ENCODE peak calls at places on chromosome 19, in nine cellular contexts. One of them, this sample, is unnamed.

GRCh38 chr19:6925801-6926751 is 38.7 kb downstream of the ADGRE1 start:
- DNase-seq in CD8-positive, alpha-beta T cell: no peak
- DNase-seq in CD8-positive, alpha-beta memory T cell: no peak
- DNase-seq in lung: no peak
- DNase-seq in PC-3: peak; percentile 60
- DNase-seq in uterus: no peak
- DNase-seq in psoas muscle: no peak
- DNase-seq in Peyer's patch: no peak
- DNase-seq in tibial nerve: no peak
- DNase-seq in this sample: no peak

GRCh38 chr19:14530005-14530348 is 583 bp downstream of the TECR start:
- DNase-seq in lung: peak; percentile 56
- DNase-seq in PC-3: no peak
- DNase-seq in CD8-positive, alpha-beta T cell: no peak
- DNase-seq in uterus: no peak
- DNase-seq in tibial nerve: no peak
- DNase-seq in Peyer's patch: peak; percentile 86
- DNase-seq in psoas muscle: no peak
- DNase-seq in CD8-positive, alpha-beta memory T cell: no peak
- DNase-seq in this sample: no peak

GRCh38 chr19:7989071-7989575 is 16.3 kb downstream of the ELAVL1 start:
- DNase-seq in CD8-positive, alpha-beta T cell: no peak
- DNase-seq in lung: peak; percentile 49
- DNase-seq in CD8-positive, alpha-beta memory T cell: no peak
- DNase-seq in psoas muscle: no peak
- DNase-seq in PC-3: peak; percentile 84
- DNase-seq in tibial nerve: no peak
- DNase-seq in Peyer's patch: no peak
- DNase-seq in uterus: no peak
- DNase-seq in this sample: peak; percentile 38

GRCh38 chr19:42172261-42172660 is 40.0 kb upstream of the POU2F2 start:
- DNase-seq in PC-3: peak; percentile 88
- DNase-seq in CD8-positive, alpha-beta T cell: no peak
- DNase-seq in CD8-positive, alpha-beta memory T cell: no peak
- DNase-seq in uterus: no peak
- DNase-seq in lung: no peak
- DNase-seq in psoas muscle: no peak
- DNase-seq in Peyer's patch: no peak
- DNase-seq in tibial nerve: no peak
- DNase-seq in this sample: no peak

GRCh38 chr19:31350693-31351211 is 1.5 kb upstream of the TSHZ3 start:
- DNase-seq in tibial nerve: no peak
- DNase-seq in lung: no peak
- DNase-seq in uterus: peak; percentile 48
- DNase-seq in PC-3: peak; percentile 22
- DNase-seq in CD8-positive, alpha-beta memory T cell: no peak
- DNase-seq in CD8-positive, alpha-beta T cell: no peak
- DNase-seq in psoas muscle: peak; percentile 67
- DNase-seq in Peyer's patch: no peak
- DNase-seq in this sample: no peak

GRCh38 chr19:28296506-28296905 is 916.4 kb downstream of the UQCRFS1 start:
- DNase-seq in psoas muscle: no peak
- DNase-seq in uterus: no peak
- DNase-seq in CD8-positive, alpha-beta memory T cell: no peak
- DNase-seq in Peyer's patch: no peak
- DNase-seq in lung: no peak
- DNase-seq in CD8-positive, alpha-beta T cell: no peak
- DNase-seq in tibial nerve: no peak
- DNase-seq in PC-3: no peak
- DNase-seq in this sample: no peak

GRCh38 chr19:54923276-54923675 is 17.3 kb downstream of the NCR1 start:
- DNase-seq in CD8-positive, alpha-beta T cell: no peak
- DNase-seq in Peyer's patch: no peak
- DNase-seq in CD8-positive, alpha-beta memory T cell: no peak
- DNase-seq in tibial nerve: no peak
- DNase-seq in psoas muscle: no peak
- DNase-seq in PC-3: no peak
- DNase-seq in lung: no peak
- DNase-seq in uterus: no peak
- DNase-seq in this sample: no peak

GRCh38 chr19:33647146-33647545 is 25.4 kb downstream of the CHST8 start:
- DNase-seq in PC-3: no peak
- DNase-seq in CD8-positive, alpha-beta T cell: no peak
- DNase-seq in Peyer's patch: no peak
- DNase-seq in uterus: no peak
- DNase-seq in psoas muscle: no peak
- DNase-seq in CD8-positive, alpha-beta memory T cell: no peak
- DNase-seq in lung: no peak
- DNase-seq in tibial nerve: no peak
- DNase-seq in this sample: no peak

DNA sequence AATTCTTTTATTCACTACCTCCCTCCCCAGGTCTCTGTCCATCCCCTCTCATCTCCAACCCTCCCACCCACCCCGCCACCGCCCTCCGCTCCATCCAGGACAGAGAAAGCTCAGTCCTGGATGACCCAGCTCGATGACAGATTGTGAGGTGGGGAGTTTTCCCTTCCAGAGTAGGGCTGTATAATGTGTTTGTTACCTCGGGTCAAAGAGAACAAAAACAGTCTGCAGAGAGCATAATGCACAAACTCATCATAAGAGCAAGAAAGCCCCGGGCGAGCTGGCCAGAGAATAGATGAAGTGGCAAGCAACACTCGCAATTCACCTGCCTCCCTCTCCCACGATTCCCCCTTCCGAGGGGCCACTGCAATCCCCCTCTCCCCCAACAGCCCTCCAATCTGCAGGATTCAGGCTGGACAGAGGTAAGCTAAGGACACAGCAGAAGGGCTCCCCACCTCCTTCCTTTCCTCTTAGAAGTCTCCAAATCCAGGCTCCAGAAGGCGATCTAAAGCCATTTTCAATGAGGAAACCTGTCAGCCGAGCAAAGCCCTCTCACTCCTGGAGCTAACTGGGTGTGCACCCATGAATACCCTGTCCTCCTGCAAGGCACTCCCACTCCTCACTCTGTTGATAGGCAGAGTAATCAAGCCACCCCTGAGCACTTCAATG is 2.6 kb downstream of the CACNA1A start:
- DNase-seq in CD8-positive, alpha-beta T cell: no peak
- DNase-seq in lung: no peak
- DNase-seq in Peyer's patch: no peak
- DNase-seq in tibial nerve: no peak
- DNase-seq in CD8-positive, alpha-beta memory T cell: no peak
- DNase-seq in PC-3: no peak
- DNase-seq in uterus: no peak
- DNase-seq in psoas muscle: no peak
- DNase-seq in this sample: no peak
- H3K27ac ChIP-seq in CD8-positive, alpha-beta T cell: no peak overlapping the region
- H3K27ac ChIP-seq in lung: no peak overlapping the region
- H3K27ac ChIP-seq in Peyer's patch: no peak overlapping the region
- H3K27ac ChIP-seq in tibial nerve: no peak overlapping the region
- H3K27ac ChIP-seq in CD8-positive, alpha-beta memory T cell: no peak overlapping the region
- H3K27ac ChIP-seq in PC-3: no peak overlapping the region
- H3K27ac ChIP-seq in uterus: no peak overlapping the region
- H3K27ac ChIP-seq in psoas muscle: no peak overlapping the region
- H3K27ac ChIP-seq in this sample: no peak overlapping the region

GRCh38 chr19:39677931-39678889 is 22.5 kb downstream of the LGALS16 start:
- DNase-seq in PC-3: peak; percentile 74
- DNase-seq in tibial nerve: no peak
- DNase-seq in lung: peak; percentile 52
- DNase-seq in uterus: no peak
- DNase-seq in Peyer's patch: no peak
- DNase-seq in CD8-positive, alpha-beta T cell: no peak
- DNase-seq in CD8-positive, alpha-beta memory T cell: no peak
- DNase-seq in psoas muscle: peak; percentile 68
- DNase-seq in this sample: no peak

GRCh38 chr19:39679791-39680168 is 24.1 kb downstream of the LGALS16 start:
- DNase-seq in Peyer's patch: no peak
- DNase-seq in uterus: no peak
- DNase-seq in psoas muscle: no peak
- DNase-seq in lung: no peak
- DNase-seq in CD8-positive, alpha-beta memory T cell: no peak
- DNase-seq in CD8-positive, alpha-beta T cell: no peak
- DNase-seq in tibial nerve: no peak
- DNase-seq in PC-3: no peak
- DNase-seq in this sample: no peak

GRCh38 chr19:39672473-39672872 is 16.8 kb downstream of the LGALS16 start:
- DNase-seq in CD8-positive, alpha-beta T cell: no peak
- DNase-seq in lung: no peak
- DNase-seq in Peyer's patch: no peak
- DNase-seq in uterus: no peak
- DNase-seq in CD8-positive, alpha-beta memory T cell: no peak
- DNase-seq in tibial nerve: no peak
- DNase-seq in psoas muscle: no peak
- DNase-seq in PC-3: no peak
- DNase-seq in this sample: no peak

GRCh38 chr19:39679056-39679790 is 23.5 kb downstream of the LGALS16 start:
- DNase-seq in uterus: no peak
- DNase-seq in psoas muscle: peak; percentile 60
- DNase-seq in Peyer's patch: no peak
- DNase-seq in CD8-positive, alpha-beta memory T cell: no peak
- DNase-seq in lung: no peak
- DNase-seq in tibial nerve: no peak
- DNase-seq in CD8-positive, alpha-beta T cell: no peak
- DNase-seq in PC-3: no peak
- DNase-seq in this sample: no peak

GRCh38 chr19:39676004-39676403 is 20.3 kb downstream of the LGALS16 start:
- DNase-seq in PC-3: peak; percentile 32
- DNase-seq in CD8-positive, alpha-beta T cell: no peak
- DNase-seq in lung: no peak
- DNase-seq in uterus: no peak
- DNase-seq in CD8-positive, alpha-beta memory T cell: no peak
- DNase-seq in Peyer's patch: no peak
- DNase-seq in psoas muscle: no peak
- DNase-seq in tibial nerve: no peak
- DNase-seq in this sample: no peak
- H3K27me3 ChIP-seq in PC-3: no peaks in the 10 kb centered on the region
- H3K27me3 ChIP-seq in CD8-positive, alpha-beta T cell: no peaks in the 10 kb centered on the region
- H3K27me3 ChIP-seq in lung: no peaks in the 10 kb centered on the region
- H3K27me3 ChIP-seq in uterus: no peaks in the 10 kb centered on the region
- H3K27me3 ChIP-seq in CD8-positive, alpha-beta memory T cell: no peaks in the 10 kb centered on the region
- H3K27me3 ChIP-seq in Peyer's patch: no peaks in the 10 kb centered on the region
- H3K27me3 ChIP-seq in psoas muscle: no peaks in the 10 kb centered on the region
- H3K27me3 ChIP-seq in tibial nerve: no peaks in the 10 kb centered on the region
- H3K27me3 ChIP-seq in this sample: peaks cover 21% of the 10 kb centered on the region

DNA sequence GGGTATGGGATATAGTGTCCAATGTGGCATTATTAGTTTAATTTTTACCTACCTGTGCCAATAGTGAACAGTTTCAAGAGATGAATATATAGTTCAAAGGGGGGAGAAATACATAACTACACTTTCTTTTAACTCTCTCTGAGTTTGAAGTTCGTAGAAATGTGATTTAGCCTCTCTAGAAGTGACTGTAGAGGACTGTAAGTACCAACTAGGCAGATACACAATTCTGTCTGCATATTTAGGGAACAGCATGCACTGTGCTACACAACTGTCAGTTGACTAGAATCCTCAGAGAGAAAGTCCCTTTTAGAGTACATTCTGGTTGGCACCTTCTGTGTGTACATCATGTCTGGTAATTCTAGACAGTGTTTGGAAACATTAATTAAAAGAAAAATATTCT is 17.5 kb upstream of the ZNF90 start:
- DNase-seq in uterus: no peak
- DNase-seq in lung: no peak
- DNase-seq in Peyer's patch: no peak
- DNase-seq in PC-3: no peak
- DNase-seq in CD8-positive, alpha-beta T cell: no peak
- DNase-seq in CD8-positive, alpha-beta memory T cell: no peak
- DNase-seq in psoas muscle: no peak
- DNase-seq in tibial nerve: no peak
- DNase-seq in this sample: no peak
- H3K36me3 ChIP-seq in uterus: no peaks in the 10 kb centered on the region
- H3K36me3 ChIP-seq in lung: no peaks in the 10 kb centered on the region
- H3K36me3 ChIP-seq in Peyer's patch: no peaks in the 10 kb centered on the region
- H3K36me3 ChIP-seq in PC-3: no peaks in the 10 kb centered on the region
- H3K36me3 ChIP-seq in CD8-positive, alpha-beta T cell: no peaks in the 10 kb centered on the region
- H3K36me3 ChIP-seq in CD8-positive, alpha-beta memory T cell: no peaks in the 10 kb centered on the region
- H3K36me3 ChIP-seq in psoas muscle: no peaks in the 10 kb centered on the region
- H3K36me3 ChIP-seq in tibial nerve: no peaks in the 10 kb centered on the region
- H3K36me3 ChIP-seq in this sample: no peaks in the 10 kb centered on the region

GRCh38 chr19:1151917-1152601 is 22.0 kb downstream of the SBNO2 start:
- DNase-seq in CD8-positive, alpha-beta T cell: no peak
- DNase-seq in PC-3: no peak
- DNase-seq in CD8-positive, alpha-beta memory T cell: no peak
- DNase-seq in lung: no peak
- DNase-seq in tibial nerve: no peak
- DNase-seq in uterus: peak; percentile 73
- DNase-seq in psoas muscle: peak; percentile 86
- DNase-seq in Peyer's patch: no peak
- DNase-seq in this sample: no peak
- H3K27ac ChIP-seq in CD8-positive, alpha-beta T cell: no peak overlapping the region
- H3K27ac ChIP-seq in PC-3: no peak overlapping the region
- H3K27ac ChIP-seq in CD8-positive, alpha-beta memory T cell: no peak overlapping the region
- H3K27ac ChIP-seq in lung: peak overlapping the region; percentile 30
- H3K27ac ChIP-seq in tibial nerve: peak overlapping the region; percentile 76
- H3K27ac ChIP-seq in uterus: peak overlapping the region; percentile 47
- H3K27ac ChIP-seq in psoas muscle: peak overlapping the region; percentile 80
- H3K27ac ChIP-seq in Peyer's patch: peak overlapping the region; percentile 39
- H3K27ac ChIP-seq in this sample: no peak overlapping the region

GRCh38 chr19:17686027-17686511 is 2.1 kb downstream of the UNC13A start:
- DNase-seq in psoas muscle: no peak
- DNase-seq in PC-3: no peak
- DNase-seq in CD8-positive, alpha-beta T cell: no peak
- DNase-seq in lung: no peak
- DNase-seq in Peyer's patch: no peak
- DNase-seq in CD8-positive, alpha-beta memory T cell: no peak
- DNase-seq in uterus: no peak
- DNase-seq in tibial nerve: no peak
- DNase-seq in this sample: no peak

GRCh38 chr19:17685451-17686026 is 2.6 kb downstream of the UNC13A start:
- DNase-seq in CD8-positive, alpha-beta T cell: no peak
- DNase-seq in uterus: no peak
- DNase-seq in lung: no peak
- DNase-seq in psoas muscle: no peak
- DNase-seq in PC-3: no peak
- DNase-seq in CD8-positive, alpha-beta memory T cell: no peak
- DNase-seq in Peyer's patch: no peak
- DNase-seq in tibial nerve: no peak
- DNase-seq in this sample: no peak

GRCh38 chr19:17682273-17682672 is 5.9 kb downstream of the UNC13A start:
- DNase-seq in lung: no peak
- DNase-seq in PC-3: no peak
- DNase-seq in psoas muscle: no peak
- DNase-seq in Peyer's patch: no peak
- DNase-seq in uterus: no peak
- DNase-seq in tibial nerve: no peak
- DNase-seq in CD8-positive, alpha-beta T cell: no peak
- DNase-seq in CD8-positive, alpha-beta memory T cell: no peak
- DNase-seq in this sample: no peak

GRCh38 chr19:17683078-17683477 is 5.1 kb downstream of the UNC13A start:
- DNase-seq in CD8-positive, alpha-beta T cell: no peak
- DNase-seq in uterus: no peak
- DNase-seq in tibial nerve: no peak
- DNase-seq in psoas muscle: no peak
- DNase-seq in Peyer's patch: no peak
- DNase-seq in CD8-positive, alpha-beta memory T cell: no peak
- DNase-seq in lung: no peak
- DNase-seq in PC-3: no peak
- DNase-seq in this sample: no peak

DNA sequence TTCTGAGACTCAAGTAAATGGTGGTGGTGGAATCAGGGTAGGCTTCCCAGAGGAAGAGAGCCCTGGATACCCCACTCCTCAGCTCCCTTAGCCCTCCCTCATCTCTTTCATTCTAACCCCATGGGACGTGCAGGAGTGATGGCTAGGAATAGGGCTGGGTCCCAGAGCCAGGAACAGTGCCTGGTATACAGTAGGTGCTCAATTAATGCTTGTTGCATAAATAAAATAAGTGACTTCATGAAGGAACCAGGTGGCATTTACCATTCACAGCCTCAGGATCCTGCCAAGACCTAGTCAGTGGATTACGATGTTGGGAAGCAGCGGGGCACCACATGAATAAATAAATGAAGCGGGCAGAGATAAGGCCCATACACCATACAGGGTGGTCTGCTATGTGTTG is 3.9 kb downstream of the UNC13A start:
- DNase-seq in CD8-positive, alpha-beta T cell: no peak
- DNase-seq in psoas muscle: no peak
- DNase-seq in Peyer's patch: no peak
- DNase-seq in PC-3: no peak
- DNase-seq in uterus: no peak
- DNase-seq in CD8-positive, alpha-beta memory T cell: no peak
- DNase-seq in lung: no peak
- DNase-seq in tibial nerve: no peak
- DNase-seq in this sample: no peak
- H3K27me3 ChIP-seq in CD8-positive, alpha-beta T cell: peaks cover 42% of the 10 kb centered on the region
- H3K27me3 ChIP-seq in psoas muscle: peaks cover 57% of the 10 kb centered on the region
- H3K27me3 ChIP-seq in Peyer's patch: no peaks in the 10 kb centered on the region
- H3K27me3 ChIP-seq in PC-3: peaks cover 35% of the 10 kb centered on the region
- H3K27me3 ChIP-seq in uterus: no peaks in the 10 kb centered on the region
- H3K27me3 ChIP-seq in CD8-positive, alpha-beta memory T cell: peaks cover 51% of the 10 kb centered on the region
- H3K27me3 ChIP-seq in lung: peaks cover under 1% of the 10 kb centered on the region
- H3K27me3 ChIP-seq in tibial nerve: peaks cover 95% of the 10 kb centered on the region
- H3K27me3 ChIP-seq in this sample: peaks cover 34% of the 10 kb centered on the region